ENCODE peak calls at places on chromosomes 1 and 21, in six cellular contexts. X is Calu3, D is Daoy, J is HFFc6, R is M059J, G is HEK293T. H is an unnamed sample.

GRCh38 chr1:46665983-46666382 is 2.2 kb downstream of the ATPAF1 start:
- DNase-seq in G (no peak), J (no peak), X (no peak), D (no peak), R (no peak), H (no peak)

GRCh38 chr21:35989185-35989735 is 71.1 kb downstream of the SETD4 start:
- DNase-seq in X (no peak), D (no peak), J (no peak), R (peak; percentile 41), G (no peak), H (no peak)

GRCh38 chr1:218302155-218302554 is 17.1 kb downstream of the RRP15 start:
- DNase-seq in R (no peak), D (no peak), J (no peak), G (no peak), X (no peak), H (no peak)

GRCh38 chr1:85578321-85579295 is 2.0 kb upstream of the CCN1 start:
- DNase-seq in X (no peak), G (no peak), D (peak; percentile 87), R (peak; percentile 97), J (peak; percentile 99), H (no peak)

GRCh38 chr21:41283211-41283818 is 33.3 kb upstream of the FAM3B start:
- DNase-seq in R (peak; percentile 88), D (peak; percentile 85), G (peak; percentile 74), J (peak; percentile 73), X (peak; percentile 56), H (no peak)

GRCh38 chr1:92478393-92478792 is 8.3 kb downstream of the GFI1 start:
- DNase-seq in R (peak; percentile 72), D (no peak), J (peak; percentile 28), G (no peak), X (no peak), H (no peak)

GRCh38 chr1:3453891-3454810 is at the start of gene ARHGEF16:
- DNase-seq in G (peak; percentile 79), D (peak; percentile 76), R (peak; percentile 54), X (peak; percentile 89), J (no peak), H (peak; percentile 50)

GRCh38 chr1:192696082-192696481 is 60.1 kb downstream of the RGS13 start:
- DNase-seq in X (no peak), R (no peak), G (no peak), D (no peak), J (no peak), H (no peak)

GRCh38 chr21:31905444-31906400 is 32.9 kb downstream of the HUNK start:
- DNase-seq in X (no peak), J (no peak), D (no peak), R (no peak), G (no peak), H (no peak)

GRCh38 chr1:35115459-35116383 is 36.5 kb downstream of the ZMYM1 start:
- DNase-seq in J (no peak), D (no peak), X (no peak), G (no peak), R (no peak), H (no peak)

GRCh38 chr1:228160201-228160761 is 5.3 kb upstream of the IBA57 start:
- DNase-seq in J (no peak), R (no peak), X (no peak), D (no peak), G (no peak), H (no peak)

GRCh38 chr1:41495171-41495948 is 10.9 kb upstream of the EDN2 start:
- DNase-seq in R (peak; percentile 68), D (peak; percentile 69), G (peak; percentile 60), X (peak; percentile 48), J (no peak), H (peak; percentile 46)

GRCh38 chr21:28537371-28538079 is 455.2 kb downstream of the LTN1 start:
- DNase-seq in X (no peak), J (peak; percentile 96), D (peak; percentile 18), R (peak; percentile 85), G (no peak), H (no peak)

H was measured in activated naive CD8-positive, alpha-beta T cell treated with anti-CD3 and anti-CD28 coated beads, Interleukin-2, amount 10 ng/mL, durations not matched to agents 7 days and 5 days.